ENCODE peak calls at places on chromosomes 2 and 18, in six cellular contexts. One of them, this sample, is unnamed.

GRCh38 chr2:144939590-144939989 is 419.7 kb upstream of the ZEB2 start:
- DNase-seq in transverse colon: no peak
- DNase-seq in psoas muscle: no peak
- DNase-seq in naive thymus-derived CD8-positive, alpha-beta T cell: no peak
- DNase-seq in fibroblast of mammary gland: no peak
- DNase-seq in posterior cingulate gyrus: no peak
- DNase-seq in this sample: no peak

GRCh38 chr18:32157580-32157979 is 32.3 kb upstream of the MEP1B start:
- DNase-seq in fibroblast of mammary gland: no peak
- DNase-seq in posterior cingulate gyrus: no peak
- DNase-seq in naive thymus-derived CD8-positive, alpha-beta T cell: no peak
- DNase-seq in psoas muscle: no peak
- DNase-seq in transverse colon: no peak
- DNase-seq in this sample: no peak

GRCh38 chr2:152134488-152135280 is 35.8 kb upstream of the CACNB4 start:
- DNase-seq in fibroblast of mammary gland: peak; percentile 49
- DNase-seq in posterior cingulate gyrus: no peak
- DNase-seq in psoas muscle: no peak
- DNase-seq in transverse colon: no peak
- DNase-seq in naive thymus-derived CD8-positive, alpha-beta T cell: no peak
- DNase-seq in this sample: no peak

GRCh38 chr18:58051765-58052460 is 7.9 kb downstream of the NEDD4L start:
- DNase-seq in psoas muscle: no peak
- DNase-seq in posterior cingulate gyrus: no peak
- DNase-seq in naive thymus-derived CD8-positive, alpha-beta T cell: no peak
- DNase-seq in transverse colon: no peak
- DNase-seq in fibroblast of mammary gland: peak; percentile 21
- DNase-seq in this sample: no peak

GRCh38 chr18:80210312-80211083 is 36.8 kb downstream of the PARD6G start:
- DNase-seq in transverse colon: no peak
- DNase-seq in fibroblast of mammary gland: no peak
- DNase-seq in posterior cingulate gyrus: no peak
- DNase-seq in naive thymus-derived CD8-positive, alpha-beta T cell: no peak
- DNase-seq in psoas muscle: no peak
- DNase-seq in this sample: no peak

GRCh38 chr2:186927185-186927866 is 78.4 kb upstream of the ZSWIM2 start:
- DNase-seq in naive thymus-derived CD8-positive, alpha-beta T cell: no peak
- DNase-seq in posterior cingulate gyrus: no peak
- DNase-seq in fibroblast of mammary gland: no peak
- DNase-seq in psoas muscle: no peak
- DNase-seq in transverse colon: no peak
- DNase-seq in this sample: no peak

GRCh38 chr18:62625019-62625418 is 90.3 kb upstream of the PHLPP1 start:
- DNase-seq in psoas muscle: no peak
- DNase-seq in naive thymus-derived CD8-positive, alpha-beta T cell: no peak
- DNase-seq in fibroblast of mammary gland: no peak
- DNase-seq in transverse colon: no peak
- DNase-seq in posterior cingulate gyrus: no peak
- DNase-seq in this sample: no peak

GRCh38 chr2:100812573-100812972 is 7.4 kb upstream of the NPAS2 start:
- DNase-seq in naive thymus-derived CD8-positive, alpha-beta T cell: no peak
- DNase-seq in fibroblast of mammary gland: no peak
- DNase-seq in psoas muscle: no peak
- DNase-seq in posterior cingulate gyrus: no peak
- DNase-seq in transverse colon: no peak
- DNase-seq in this sample: no peak

GRCh38 chr2:30665761-30666306 is 141.4 kb downstream of the CAPN13 start:
- DNase-seq in transverse colon: no peak
- DNase-seq in psoas muscle: no peak
- DNase-seq in naive thymus-derived CD8-positive, alpha-beta T cell: no peak
- DNase-seq in fibroblast of mammary gland: no peak
- DNase-seq in posterior cingulate gyrus: no peak
- DNase-seq in this sample: no peak

GRCh38 chr2:234290671-234291070 is 206.2 kb downstream of the ARL4C start:
- DNase-seq in psoas muscle: no peak
- DNase-seq in fibroblast of mammary gland: no peak
- DNase-seq in transverse colon: peak; percentile 60
- DNase-seq in posterior cingulate gyrus: no peak
- DNase-seq in naive thymus-derived CD8-positive, alpha-beta T cell: peak; percentile 95
- DNase-seq in this sample: no peak

GRCh38 chr18:26008619-26009018 is 81.8 kb downstream of the SS18 start:
- DNase-seq in psoas muscle: no peak
- DNase-seq in posterior cingulate gyrus: no peak
- DNase-seq in transverse colon: no peak
- DNase-seq in fibroblast of mammary gland: no peak
- DNase-seq in naive thymus-derived CD8-positive, alpha-beta T cell: no peak
- DNase-seq in this sample: no peak

GRCh38 chr2:131431336-131431735 is 44.6 kb upstream of the TUBA3D start:
- DNase-seq in posterior cingulate gyrus: no peak
- DNase-seq in transverse colon: no peak
- DNase-seq in naive thymus-derived CD8-positive, alpha-beta T cell: no peak
- DNase-seq in psoas muscle: no peak
- DNase-seq in fibroblast of mammary gland: peak; percentile 65
- DNase-seq in this sample: no peak

GRCh38 chr2:13009027-13009426 is 292.3 kb downstream of the TRIB2 start:
- DNase-seq in transverse colon: no peak
- DNase-seq in psoas muscle: no peak
- DNase-seq in fibroblast of mammary gland: peak; percentile 37
- DNase-seq in posterior cingulate gyrus: no peak
- DNase-seq in naive thymus-derived CD8-positive, alpha-beta T cell: no peak
- DNase-seq in this sample: no peak

GRCh38 chr18:76524900-76525698 is 30.1 kb upstream of the ZNF516 start:
- DNase-seq in fibroblast of mammary gland: peak; percentile 66
- DNase-seq in posterior cingulate gyrus: no peak
- DNase-seq in transverse colon: peak; percentile 13
- DNase-seq in psoas muscle: no peak
- DNase-seq in naive thymus-derived CD8-positive, alpha-beta T cell: no peak
- DNase-seq in this sample: peak; percentile 76

GRCh38 chr2:56831780-56832179 is 648.0 kb downstream of the CCDC85A start:
- DNase-seq in fibroblast of mammary gland: no peak
- DNase-seq in naive thymus-derived CD8-positive, alpha-beta T cell: no peak
- DNase-seq in posterior cingulate gyrus: no peak
- DNase-seq in transverse colon: no peak
- DNase-seq in psoas muscle: no peak
- DNase-seq in this sample: no peak

GRCh38 chr2:58730764-58731487 is 489.8 kb upstream of the FANCL start:
- DNase-seq in posterior cingulate gyrus: no peak
- DNase-seq in transverse colon: no peak
- DNase-seq in fibroblast of mammary gland: no peak
- DNase-seq in naive thymus-derived CD8-positive, alpha-beta T cell: no peak
- DNase-seq in psoas muscle: no peak
- DNase-seq in this sample: no peak

GRCh38 chr2:23673830-23674679 is 252.9 kb downstream of the ATAD2B start:
- DNase-seq in psoas muscle: no peak
- DNase-seq in transverse colon: no peak
- DNase-seq in naive thymus-derived CD8-positive, alpha-beta T cell: no peak
- DNase-seq in posterior cingulate gyrus: no peak
- DNase-seq in fibroblast of mammary gland: no peak
- DNase-seq in this sample: no peak

GRCh38 chr18:10249270-10249669 is 205.2 kb upstream of the APCDD1 start:
- DNase-seq in transverse colon: no peak
- DNase-seq in naive thymus-derived CD8-positive, alpha-beta T cell: no peak
- DNase-seq in fibroblast of mammary gland: no peak
- DNase-seq in psoas muscle: no peak
- DNase-seq in posterior cingulate gyrus: no peak
- DNase-seq in this sample: no peak

GRCh38 chr2:200165687-200166086 is 140.8 kb upstream of the SPATS2L start:
- DNase-seq in fibroblast of mammary gland: no peak
- DNase-seq in posterior cingulate gyrus: no peak
- DNase-seq in transverse colon: no peak
- DNase-seq in psoas muscle: no peak
- DNase-seq in naive thymus-derived CD8-positive, alpha-beta T cell: no peak
- DNase-seq in this sample: no peak

GRCh38 chr2:237207641-237208040 is 122.0 kb downstream of the COPS8 start:
- DNase-seq in naive thymus-derived CD8-positive, alpha-beta T cell: no peak
- DNase-seq in psoas muscle: peak; percentile 85
- DNase-seq in fibroblast of mammary gland: peak; percentile 96
- DNase-seq in posterior cingulate gyrus: no peak
- DNase-seq in transverse colon: peak; percentile 43
- DNase-seq in this sample: peak; percentile 87

GRCh38 chr2:38315707-38316333 is 61.3 kb downstream of the ATL2 start:
- DNase-seq in naive thymus-derived CD8-positive, alpha-beta T cell: peak; percentile 52
- DNase-seq in fibroblast of mammary gland: peak; percentile 60
- DNase-seq in transverse colon: no peak
- DNase-seq in psoas muscle: no peak
- DNase-seq in posterior cingulate gyrus: no peak
- DNase-seq in this sample: no peak

GRCh38 chr2:164757934-164758695 is 83.5 kb downstream of the COBLL1 start:
- DNase-seq in naive thymus-derived CD8-positive, alpha-beta T cell: no peak
- DNase-seq in posterior cingulate gyrus: no peak
- DNase-seq in fibroblast of mammary gland: peak; percentile 66
- DNase-seq in transverse colon: no peak
- DNase-seq in psoas muscle: no peak
- DNase-seq in this sample: no peak

GRCh38 chr2:196143641-196144236 is 27.6 kb downstream of the STK17B start:
- DNase-seq in psoas muscle: no peak
- DNase-seq in transverse colon: no peak
- DNase-seq in naive thymus-derived CD8-positive, alpha-beta T cell: no peak
- DNase-seq in fibroblast of mammary gland: peak; percentile 42
- DNase-seq in posterior cingulate gyrus: no peak
- DNase-seq in this sample: no peak

GRCh38 chr18:48032876-48033769 is 102.7 kb upstream of the SMAD2 start:
- DNase-seq in transverse colon: no peak
- DNase-seq in naive thymus-derived CD8-positive, alpha-beta T cell: no peak
- DNase-seq in posterior cingulate gyrus: no peak
- DNase-seq in fibroblast of mammary gland: peak; percentile 72
- DNase-seq in psoas muscle: no peak
- DNase-seq in this sample: peak; percentile 11

GRCh38 chr2:14831458-14831857 is 198.9 kb downstream of the LRATD1 start:
- DNase-seq in naive thymus-derived CD8-positive, alpha-beta T cell: no peak
- DNase-seq in fibroblast of mammary gland: peak; percentile 33
- DNase-seq in posterior cingulate gyrus: no peak
- DNase-seq in transverse colon: no peak
- DNase-seq in psoas muscle: no peak
- DNase-seq in this sample: no peak

GRCh38 chr18:11251891-11252270 is 102.5 kb upstream of the PIEZO2 start:
- DNase-seq in fibroblast of mammary gland: peak; percentile 81
- DNase-seq in psoas muscle: no peak
- DNase-seq in naive thymus-derived CD8-positive, alpha-beta T cell: no peak
- DNase-seq in transverse colon: no peak
- DNase-seq in posterior cingulate gyrus: no peak
- DNase-seq in this sample: no peak

GRCh38 chr2:187847245-187848208 is 293.3 kb upstream of the TFPI start:
- DNase-seq in posterior cingulate gyrus: no peak
- DNase-seq in naive thymus-derived CD8-positive, alpha-beta T cell: no peak
- DNase-seq in fibroblast of mammary gland: no peak
- DNase-seq in psoas muscle: no peak
- DNase-seq in transverse colon: no peak
- DNase-seq in this sample: no peak

GRCh38 chr18:13572721-13573120 is 153.6 kb downstream of the FAM210A start:
- DNase-seq in fibroblast of mammary gland: no peak
- DNase-seq in psoas muscle: no peak
- DNase-seq in posterior cingulate gyrus: no peak
- DNase-seq in transverse colon: no peak
- DNase-seq in naive thymus-derived CD8-positive, alpha-beta T cell: no peak
- DNase-seq in this sample: no peak